ENCODE peak calls at places on chromosomes 5 and 9, in five cellular contexts. U, A, I, Q and D are unnamed samples. For H3K27me3, the result is how much of the 10 kb centered on the place peaks cover.

GRCh38 chr5:77316871-77317661 is 106.6 kb downstream of the PDE8B start:
- DNase-seq in U (no peak), A (peak), I (no peak), Q (no peak), D (no peak)

GRCh38 chr5:134113908-134114875 is at the start of gene TCF7:
- DNase-seq in U (peak), A (peak), I (peak), Q (peak), D (peak)

GRCh38 chr9:8651830-8652229 is 852.3 kb upstream of the DMAC1 start:
- DNase-seq in U (no peak), A (no peak), I (no peak), Q (no peak), D (no peak)

GRCh38 chr5:174606646-174607045 is 117.7 kb upstream of the MSX2 start:
- DNase-seq in U (no peak), A (no peak), I (no peak), Q (no peak), D (no peak)

GRCh38 chr9:94780516-94780950 is 54.0 kb downstream of the AOPEP start:
- DNase-seq in U (no peak), A (no peak), I (no peak), Q (peak), D (no peak)

GRCh38 chr5:171628344-171628743 is 157.3 kb upstream of the SMIM23 start:
- DNase-seq in U (no peak), A (no peak), I (no peak), Q (no peak), D (no peak)

GRCh38 chr9:87556821-87557220 is 59.2 kb downstream of the DAPK1 start:
- DNase-seq in U (no peak), A (no peak), I (no peak), Q (peak), D (no peak)

GRCh38 chr5:14433202-14433601 is 148.4 kb upstream of the OTULINL start:
- DNase-seq in U (no peak), A (no peak), I (no peak), Q (no peak), D (peak)

GRCh38 chr9:106964329-106964728 is 101.4 kb downstream of the ZNF462 start:
- DNase-seq in U (no peak), A (no peak), I (no peak), Q (no peak), D (no peak)

GRCh38 chr9:111945216-111945615 is 48.6 kb downstream of the UGCG start:
- DNase-seq in U (no peak), A (peak), I (no peak), Q (no peak), D (no peak)

GRCh38 chr9:503881-504852 is 289.5 kb downstream of the DOCK8 start:
- DNase-seq in U (peak), A (peak), I (peak), Q (peak), D (peak)

GRCh38 chr9:16153221-16153620 is 600.4 kb downstream of the CCDC171 start:
- DNase-seq in U (no peak), A (no peak), I (no peak), Q (no peak), D (no peak)

GRCh38 chr9:15697459-15697858 is 144.6 kb downstream of the CCDC171 start:
- DNase-seq in U (no peak), A (peak), I (no peak), Q (no peak), D (no peak)

GRCh38 chr9:10701906-10702305 is 89.1 kb upstream of the PTPRD start:
- DNase-seq in U (no peak), A (no peak), I (no peak), Q (no peak), D (no peak)

GRCh38 chr9:28289732-28290131 is 716.5 kb upstream of the C9orf72 start:
- DNase-seq in U (no peak), A (no peak), I (no peak), Q (no peak), D (peak)

GRCh38 chr5:35430381-35431162 is 187.1 kb upstream of the SPEF2 start:
- DNase-seq in U (no peak), A (no peak), I (no peak), Q (no peak), D (no peak)

GRCh38 chr9:133340256-133340655 is 4.3 kb upstream of the SURF6 start:
- DNase-seq in U (no peak), A (no peak), I (no peak), Q (no peak), D (no peak)

GRCh38 chr9:18485691-18486090 is 11.7 kb downstream of the ADAMTSL1 start:
- DNase-seq in U (no peak), A (peak), I (no peak), Q (no peak), D (no peak)

GRCh38 chr5:172481011-172481410 is 26.7 kb upstream of the SH3PXD2B start:
- DNase-seq in U (no peak), A (no peak), I (no peak), Q (no peak), D (no peak)

GRCh38 chr5:1514027-1514818 is 9.5 kb downstream of the LPCAT1 start:
- DNase-seq in U (peak), A (no peak), I (peak), Q (peak), D (peak)

GRCh38 chr9:35996358-35996970 is 38.5 kb upstream of the OR2S2 start:
- DNase-seq in U (no peak), A (peak), I (no peak), Q (peak), D (peak)

GRCh38 chr5:158492850-158493249 is 606.9 kb downstream of the EBF1 start:
- DNase-seq in U (no peak), A (no peak), I (no peak), Q (no peak), D (peak)

GRCh38 chr5:93224624-93225023 is 356.4 kb downstream of the NR2F1-AS1 start:
- DNase-seq in U (no peak), A (no peak), I (no peak), Q (no peak), D (no peak)

GRCh38 chr5:32880781-32881180 is 169.7 kb downstream of the NPR3 start:
- DNase-seq in U (no peak), A (peak), I (no peak), Q (no peak), D (no peak)

GRCh38 chr9:9752722-9753121 is 860.1 kb downstream of the PTPRD start:
- DNase-seq in U (no peak), A (no peak), I (no peak), Q (no peak), D (peak)

GRCh38 chr9:93302586-93303257 is 118.8 kb downstream of the WNK2 start:
- DNase-seq in U (peak), A (peak), I (peak), Q (no peak), D (peak)

GRCh38 chr9:34588671-34589370 is 703 bp downstream of the CNTFR start:
- DNase-seq in U (no peak), A (no peak), I (no peak), Q (no peak), D (no peak)
- H3K27me3 ChIP-seq in U (under half), A (half or more), I (under half), Q (under half), D (under half)

GRCh38 chr5:116401546-116401945 is 173.1 kb downstream of the SEMA6A start:
- DNase-seq in U (no peak), A (no peak), I (no peak), Q (no peak), D (no peak)

GRCh38 chr5:116396700-116397099 is 177.9 kb downstream of the SEMA6A start:
- DNase-seq in U (no peak), A (no peak), I (no peak), Q (no peak), D (no peak)

GRCh38 chr5:116395178-116395577 is 179.4 kb downstream of the SEMA6A start:
- DNase-seq in U (no peak), A (no peak), I (no peak), Q (no peak), D (peak)

GRCh38 chr5:116394186-116394867 is 180.3 kb downstream of the SEMA6A start:
- DNase-seq in U (no peak), A (peak), I (no peak), Q (no peak), D (no peak)

DNA sequence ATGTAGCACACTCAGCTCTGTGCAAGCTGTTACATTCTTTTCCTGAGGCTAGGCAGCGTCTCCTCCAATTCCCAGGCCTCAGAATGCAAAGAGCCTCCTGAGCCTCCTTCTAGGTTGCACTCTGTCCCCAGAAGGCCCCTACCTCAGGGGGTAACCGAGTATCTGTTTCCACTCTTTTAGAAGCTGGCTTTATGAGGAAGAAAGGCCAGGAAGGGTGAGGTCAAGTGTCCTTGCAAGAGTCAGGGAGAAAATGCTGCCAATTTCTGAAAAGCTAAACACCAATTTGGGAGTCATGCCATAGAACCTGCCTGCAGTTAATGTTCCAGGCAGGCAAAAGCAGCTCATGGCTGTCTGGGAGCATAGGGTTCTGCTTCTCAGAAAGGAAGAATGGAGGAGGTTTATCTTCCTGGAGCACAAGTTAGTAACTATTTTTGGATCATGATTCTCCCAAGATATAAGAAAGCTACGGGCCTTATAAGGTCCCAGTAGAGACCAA is 178.9 kb downstream of the SEMA6A start:
- DNase-seq in U (no peak), A (no peak), I (no peak), Q (no peak), D (peak)
- H3K27ac ChIP-seq in U (peak), A (no peak), I (peak), Q (peak), D (peak)

GRCh38 chr5:75716715-75717081 is 539 bp downstream of the POC5 start:
- DNase-seq in U (no peak), A (no peak), I (no peak), Q (no peak), D (peak)

GRCh38 chr5:75712091-75712490 is 5.1 kb downstream of the POC5 start:
- DNase-seq in U (no peak), A (no peak), I (no peak), Q (no peak), D (no peak)

GRCh38 chr5:75721573-75721972 is 4.3 kb upstream of the POC5 start:
- DNase-seq in U (no peak), A (no peak), I (no peak), Q (no peak), D (no peak)

GRCh38 chr5:75720882-75721281 is 3.6 kb upstream of the POC5 start:
- DNase-seq in U (no peak), A (no peak), I (no peak), Q (no peak), D (no peak)

GRCh38 chr5:75717082-75717922 is at the start of gene POC5:
- DNase-seq in U (peak), A (peak), I (peak), Q (peak), D (peak)
- TF ChIP-seq POLR2A in U (no peak), A (no peak), I (peak), Q (no peak), D (peak)

GRCh38 chr9:110187126-110187525 is 20.8 kb downstream of the C9orf152 start:
- DNase-seq in U (no peak), A (no peak), I (no peak), Q (no peak), D (no peak)

GRCh38 chr9:110192531-110193326 is 15.2 kb downstream of the C9orf152 start:
- DNase-seq in U (no peak), A (peak), I (peak), Q (no peak), D (no peak)

GRCh38 chr9:110191616-110192015 is 16.3 kb downstream of the C9orf152 start:
- DNase-seq in U (no peak), A (no peak), I (no peak), Q (no peak), D (no peak)

GRCh38 chr9:110189001-110189400 is 19.0 kb downstream of the C9orf152 start:
- DNase-seq in U (peak), A (peak), I (peak), Q (peak), D (peak)

GRCh38 chr9:110189559-110190311 is 18.2 kb downstream of the C9orf152 start:
- DNase-seq in U (no peak), A (no peak), I (no peak), Q (no peak), D (no peak)
- H3K27me3 ChIP-seq in U (under half), A (under half), I (under half), Q (under half), D (under half)

GRCh38 chr5:145429170-145429569 is 406.0 kb downstream of the PRELID2 start:
- DNase-seq in U (no peak), A (no peak), I (no peak), Q (no peak), D (no peak)
- H3K27ac ChIP-seq in U (no peak), A (no peak), I (no peak), Q (no peak), D (no peak)

GRCh38 chr9:110257097-110257955 is 1.0 kb upstream of the TXN start:
- DNase-seq in U (peak), A (peak), I (peak), Q (peak), D (peak)
- TF ChIP-seq POLR2A in U (no peak), A (no peak), I (no peak), Q (no peak), D (no peak)

DNA sequence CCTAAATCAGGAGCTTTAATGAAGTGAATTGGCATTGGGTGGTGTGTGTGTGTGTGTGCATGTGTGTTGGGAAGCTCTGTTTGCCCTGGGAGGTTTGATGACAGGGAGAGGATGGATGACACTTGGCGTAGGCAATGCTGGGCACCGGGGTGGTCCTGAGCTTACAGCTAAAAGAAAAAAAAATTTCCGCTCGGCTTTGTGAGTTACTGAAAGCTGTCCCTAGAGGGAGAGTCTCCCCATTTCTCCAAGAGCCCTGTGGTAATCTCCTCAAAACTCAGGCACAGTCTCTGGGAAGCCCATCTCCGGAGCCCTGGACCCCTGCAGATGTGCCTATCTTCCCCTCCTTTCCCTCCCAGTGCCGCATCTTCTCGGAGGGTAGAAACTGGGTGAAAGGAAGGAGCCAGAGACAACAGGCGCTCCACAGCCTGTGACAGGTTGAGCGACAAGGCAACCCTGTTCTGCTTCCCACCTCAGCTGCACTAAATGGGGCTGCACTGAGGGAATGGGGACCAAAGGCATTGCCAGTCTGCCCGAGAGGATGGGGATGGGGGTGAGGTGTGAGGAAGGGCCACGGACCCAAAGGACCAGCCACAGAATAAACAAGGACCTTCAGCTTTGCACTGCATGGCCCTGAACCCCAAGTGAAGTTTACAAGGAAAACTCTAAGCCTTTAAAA is 35.8 kb upstream of the TIFAB start:
- DNase-seq in U (no peak), A (no peak), I (no peak), Q (no peak), D (no peak)
- H3K27me3 ChIP-seq in U (under half), A (half or more), I (under half), Q (under half), D (half or more)

DNA sequence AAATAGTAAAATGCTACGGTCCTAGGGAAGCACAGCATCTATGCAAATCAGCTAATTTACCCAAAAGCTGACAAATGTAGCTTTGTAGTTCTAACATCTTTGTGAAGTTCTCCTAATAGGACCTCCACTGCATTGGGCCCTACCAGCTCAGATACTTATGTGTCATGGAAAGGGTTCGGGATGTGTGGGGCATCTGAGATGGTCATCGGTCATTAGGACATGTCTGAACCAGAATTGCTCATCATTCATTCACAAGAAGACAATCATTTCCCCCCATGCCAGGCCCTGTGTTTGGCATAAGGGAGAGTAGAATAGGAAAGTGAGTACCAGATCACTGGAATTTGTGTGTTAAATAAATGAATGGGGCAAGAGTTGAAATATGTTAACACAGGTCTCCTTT is 35.7 kb downstream of the PWWP2A start:
- DNase-seq in U (no peak), A (no peak), I (no peak), Q (no peak), D (no peak)
- H3K27ac ChIP-seq in U (no peak), A (peak), I (no peak), Q (no peak), D (no peak)